ENCODE peak calls at places on chromosomes 12 and 14, in six cellular contexts. F is CD4-positive, alpha-beta T cell; C is AG08395; X is D341Med; T is skeletal muscle cell; L is LoVo. J is an unnamed sample.

GRCh38 chr14:79161576-79161975 is 991.4 kb downstream of the NRXN3 start:
- DNase-seq in C (no peak), L (peak; percentile 9), X (no peak), F (no peak), T (no peak), J (no peak)

GRCh38 chr14:64725360-64725815 is 21.2 kb downstream of the PLEKHG3 start:
- DNase-seq in F (no peak), X (peak; percentile 85), L (no peak), T (no peak), C (no peak), J (no peak)

GRCh38 chr12:104805186-104805585 is 152.9 kb downstream of the SLC41A2 start:
- DNase-seq in X (no peak), C (peak; percentile 77), L (no peak), T (peak; percentile 33), F (no peak), J (no peak)

GRCh38 chr12:58931518-58931917 is 11.2 kb upstream of the LRIG3 start:
- DNase-seq in F (no peak), X (no peak), T (no peak), L (no peak), C (no peak), J (no peak)

GRCh38 chr12:113469224-113469652 is 2.4 kb downstream of the LHX5 start:
- DNase-seq in L (no peak), F (no peak), X (no peak), T (no peak), C (no peak), J (no peak)

GRCh38 chr12:13455765-13456164 is 259.2 kb downstream of the EMP1 start:
- DNase-seq in C (no peak), L (no peak), T (no peak), X (no peak), F (no peak), J (no peak)

GRCh38 chr14:77508249-77508648 is 9.6 kb upstream of the ISM2 start:
- DNase-seq in F (no peak), C (no peak), X (no peak), L (no peak), T (peak; percentile 47), J (no peak)

GRCh38 chr12:45726594-45727300 is 2.8 kb upstream of the ARID2 start:
- DNase-seq in C (peak; percentile 55), X (peak; percentile 58), F (no peak), L (no peak), T (no peak), J (no peak)

GRCh38 chr12:110281549-110282342 is 699 bp downstream of the ATP2A2 start:
- DNase-seq in T (no peak), L (peak; percentile 42), X (peak; percentile 78), F (peak; percentile 23), C (peak; percentile 59), J (peak; percentile 23)

GRCh38 chr14:102777711-102778615 is 714 bp downstream of the TRAF3 start:
- DNase-seq in X (peak; percentile 74), T (no peak), L (no peak), F (peak; percentile 8), C (peak; percentile 65), J (no peak)

GRCh38 chr12:98253207-98253606 is 262.2 kb upstream of the TMPO start:
- DNase-seq in L (no peak), F (no peak), C (no peak), X (no peak), T (no peak), J (no peak)